ENCODE peak calls at places on chromosomes 4 and X, in five cellular contexts. T is NCI-H1092 treated with DMSO at 0.1 percent for 48 hours; E is SK-N-DZ; C is activated T-cell treated with anti-CD3 and anti-CD28 coated beads, Interleukin-2, amount 50 U/mL, for 48 hours; V is MM.1S. N is an unnamed sample.

GRCh38 chrX:136765957-136766356 is 14.8 kb downstream of the ARHGEF6 start:
- DNase-seq in V (no peak), T (no peak), C (no peak), E (no peak), N (no peak)

GRCh38 chr4:184769285-184769825 is 35.5 kb upstream of the CENPU start:
- DNase-seq in V (no peak), E (no peak), T (no peak), C (no peak), N (peak)

GRCh38 chr4:42610941-42611340 is 46.0 kb downstream of the ATP8A1 start:
- DNase-seq in C (no peak), E (no peak), V (no peak), T (no peak), N (no peak)

GRCh38 chrX:72169008-72169728 is 12.4 kb upstream of the PIN4 start:
- DNase-seq in V (peak), C (no peak), E (no peak), T (no peak), N (no peak)

GRCh38 chrX:129717902-129718301 is 20.9 kb upstream of the XPNPEP2 start:
- DNase-seq in C (no peak), E (no peak), V (no peak), T (no peak), N (no peak)

GRCh38 chr4:117400039-117400835 is 314.9 kb upstream of the TRAM1L1 start:
- DNase-seq in C (no peak), T (no peak), V (no peak), E (no peak), N (no peak)

GRCh38 chrX:7074135-7074907 is 73.2 kb upstream of the STS start:
- DNase-seq in T (no peak), E (no peak), C (no peak), V (no peak), N (no peak)

GRCh38 chrX:133493366-133493765 is 78.1 kb upstream of the GPC4 start:
- DNase-seq in T (no peak), E (no peak), V (no peak), C (no peak), N (no peak)

GRCh38 chr4:85783483-85783882 is 308.5 kb downstream of the ARHGAP24 start:
- DNase-seq in V (no peak), C (no peak), T (no peak), E (no peak), N (no peak)

GRCh38 chr4:55308071-55308470 is 38.0 kb upstream of the SRD5A3 start:
- DNase-seq in E (no peak), V (no peak), T (no peak), C (no peak), N (no peak)

GRCh38 chr4:25160714-25161598 is 707 bp upstream of the SEPSECS start:
- DNase-seq in C (no peak), T (no peak), V (no peak), E (no peak), N (peak)

GRCh38 chr4:130486186-130486585 is 1390.2 kb downstream of the C4orf33 start:
- DNase-seq in C (no peak), T (no peak), V (no peak), E (no peak), N (no peak)

GRCh38 chrX:33134164-33134563 is 77.2 kb downstream of the DMD start:
- DNase-seq in E (no peak), T (no peak), C (no peak), V (no peak), N (no peak)

GRCh38 chr4:24285759-24286158 is 298.6 kb downstream of the DHX15 start:
- DNase-seq in C (no peak), E (no peak), T (no peak), V (no peak), N (no peak)

GRCh38 chr4:52657317-52657629 is 1.8 kb downstream of the USP46 start:
- DNase-seq in T (no peak), C (no peak), E (no peak), V (no peak), N (no peak)

GRCh38 chr4:158810487-158811215 is 41.8 kb downstream of the FNIP2 start:
- DNase-seq in T (no peak), V (no peak), C (peak), E (no peak), N (no peak)

GRCh38 chr4:8688041-8688907 is 95.7 kb downstream of the CPZ start:
- DNase-seq in T (no peak), C (peak), V (peak), E (no peak), N (peak)

GRCh38 chr4:88533088-88533790 is 9.7 kb upstream of the PYURF start:
- DNase-seq in T (no peak), C (no peak), V (no peak), E (no peak), N (no peak)

GRCh38 chr4:113838421-113838820 is 76.9 kb upstream of the CAMK2D start:
- DNase-seq in E (no peak), T (no peak), V (no peak), C (no peak), N (no peak)

GRCh38 chrX:134599173-134599914 is 58.9 kb downstream of the PLAC1 start:
- DNase-seq in V (no peak), E (peak), C (peak), T (no peak), N (no peak)

GRCh38 chr4:80136238-80136637 is 61.1 kb upstream of the PRDM8 start:
- DNase-seq in C (no peak), T (no peak), E (no peak), V (no peak), N (no peak)

GRCh38 chrX:22666441-22666840 is 333.3 kb upstream of the DDX53 start:
- DNase-seq in T (no peak), E (no peak), C (no peak), V (no peak), N (no peak)

GRCh38 chr4:141587897-141588296 is 48.5 kb upstream of the IL15 start:
- DNase-seq in V (no peak), E (no peak), C (no peak), T (no peak), N (no peak)

GRCh38 chrX:131217878-131218486 is 71.1 kb downstream of the IGSF1 start:
- DNase-seq in V (no peak), T (no peak), E (peak), C (no peak), N (peak)

GRCh38 chr4:113069212-113069892 is 19.9 kb downstream of the ANK2 start:
- DNase-seq in T (no peak), V (no peak), C (no peak), E (peak), N (peak)

GRCh38 chrX:30762754-30763153 is 109.5 kb downstream of the GK start:
- DNase-seq in V (no peak), T (no peak), C (no peak), E (no peak), N (no peak)

GRCh38 chrX:30196322-30196721 is 19.0 kb upstream of the MAGEB2 start:
- DNase-seq in V (peak), C (no peak), E (no peak), T (no peak), N (peak)

GRCh38 chr4:147985376-147985775 is 253.5 kb downstream of the ARHGAP10 start:
- DNase-seq in V (no peak), T (no peak), E (no peak), C (no peak), N (peak)

GRCh38 chr4:91426725-91427124 is 877.0 kb upstream of the GRID2 start:
- DNase-seq in T (no peak), E (no peak), V (no peak), C (no peak), N (no peak)

GRCh38 chr4:122131562-122132157 is 20.5 kb upstream of the BLTP1 start:
- DNase-seq in E (no peak), T (no peak), C (no peak), V (no peak), N (no peak)

GRCh38 chr4:54384563-54384962 is 155.5 kb downstream of the PDGFRA start:
- DNase-seq in C (no peak), T (peak), E (no peak), V (peak), N (peak)

GRCh38 chrX:16946361-16946964 is at the start of gene REPS2:
- DNase-seq in T (peak), E (peak), C (peak), V (peak), N (peak)